ENCODE peak calls at places on chromosomes 13 and 19, in five cellular contexts. B is pancreas, L is PC-3, P is colonic mucosa, G is IMR-90. S is an unnamed sample.

GRCh38 chr19:18762125-18763023 is 28.7 kb downstream of the COMP start:
- DNase-seq in B (peak; percentile 99), L (peak; percentile 95), P (peak; percentile 94), G (no peak), S (no peak)

GRCh38 chr13:45879666-45880065 is 28.1 kb upstream of the SIAH3 start:
- DNase-seq in B (no peak), L (peak; percentile 41), P (no peak), G (no peak), S (no peak)

GRCh38 chr13:23736541-23736940 is 152.7 kb downstream of the MIPEP start:
- DNase-seq in B (no peak), L (no peak), P (no peak), G (no peak), S (no peak)

GRCh38 chr13:59144700-59145099 is 1019.0 kb downstream of the DIAPH3 start:
- DNase-seq in B (no peak), L (no peak), P (no peak), G (no peak), S (no peak)

GRCh38 chr13:110351636-110352420 is 44.7 kb downstream of the COL4A2 start:
- DNase-seq in B (no peak), L (peak; percentile 44), P (no peak), G (no peak), S (no peak)

GRCh38 chr13:101628900-101629299 is 176.4 kb downstream of the ITGBL1 start:
- DNase-seq in B (no peak), L (no peak), P (no peak), G (no peak), S (no peak)

GRCh38 chr13:19927117-19927734 is 31.3 kb upstream of the ZMYM2 start:
- DNase-seq in B (no peak), L (peak; percentile 71), P (no peak), G (peak; percentile 31), S (peak; percentile 1)

GRCh38 chr13:104318121-104318520 is 1251.9 kb upstream of the SLC10A2 start:
- DNase-seq in B (no peak), L (peak; percentile 38), P (no peak), G (peak; percentile 49), S (no peak)

GRCh38 chr13:111572956-111573355 is 252.5 kb downstream of the TEX29 start:
- DNase-seq in B (peak; percentile 86), L (no peak), P (no peak), G (no peak), S (no peak)

GRCh38 chr13:20264271-20265018 is 32.3 kb upstream of the GJB6 start:
- DNase-seq in B (no peak), L (no peak), P (no peak), G (no peak), S (no peak)

GRCh38 chr19:55146648-55147218 is 2.3 kb downstream of the TNNT1 start:
- DNase-seq in B (no peak), L (peak; percentile 84), P (peak; percentile 38), G (no peak), S (no peak)

GRCh38 chr19:18046066-18046718 is 38.2 kb downstream of the ARRDC2 start:
- DNase-seq in B (no peak), L (peak; percentile 92), P (no peak), G (peak; percentile 82), S (peak; percentile 41)

GRCh38 chr19:35337984-35338296 is 9.0 kb downstream of the CD22 start:
- DNase-seq in B (no peak), L (no peak), P (no peak), G (no peak), S (no peak)

GRCh38 chr13:112850273-112850672 is 118.7 kb upstream of the MCF2L start:
- DNase-seq in B (no peak), L (no peak), P (no peak), G (no peak), S (no peak)

GRCh38 chr13:48542581-48543341 is 9.9 kb upstream of the RCBTB2 start:
- DNase-seq in B (peak; percentile 36), L (no peak), P (peak; percentile 45), G (peak; percentile 16), S (no peak)

GRCh38 chr13:99144306-99144705 is 56.3 kb upstream of the UBAC2 start:
- DNase-seq in B (no peak), L (no peak), P (no peak), G (no peak), S (no peak)

GRCh38 chr19:810077-810855 is 11.5 kb downstream of the PLPPR3 start:
- DNase-seq in B (peak; percentile 82), L (no peak), P (no peak), G (no peak), S (no peak)

GRCh38 chr19:21823224-21823623 is 12.8 kb downstream of the ZNF43 start:
- DNase-seq in B (no peak), L (no peak), P (no peak), G (no peak), S (no peak)

GRCh38 chr19:27740396-27740795 is 1472.6 kb downstream of the UQCRFS1 start:
- DNase-seq in B (no peak), L (no peak), P (no peak), G (no peak), S (no peak)

GRCh38 chr13:110388141-110388943 is 81.3 kb downstream of the COL4A2 start:
- DNase-seq in B (no peak), L (no peak), P (no peak), G (peak; percentile 83), S (no peak)

GRCh38 chr13:76886292-76887061 is at the start of gene KCTD12:
- DNase-seq in B (peak; percentile 89), L (peak; percentile 67), P (peak; percentile 85), G (peak; percentile 73), S (no peak)

GRCh38 chr19:49786432-49786831 is 19.6 kb downstream of the AP2A1 start:
- DNase-seq in B (no peak), L (peak; percentile 70), P (no peak), G (peak; percentile 53), S (peak; percentile 21)

GRCh38 chr13:33285420-33286124 is at the start of gene STARD13:
- DNase-seq in B (peak; percentile 90), L (peak; percentile 96), P (peak; percentile 97), G (peak; percentile 98), S (peak; percentile 93)

GRCh38 chr13:33281951-33282595 is 3.5 kb downstream of the STARD13 start:
- DNase-seq in B (no peak), L (peak; percentile 76), P (no peak), G (peak; percentile 92), S (no peak)

GRCh38 chr13:33284016-33284415 is 1.5 kb downstream of the STARD13 start:
- DNase-seq in B (no peak), L (no peak), P (no peak), G (peak; percentile 65), S (no peak)

GRCh38 chr13:33284916-33285315 is 639 bp downstream of the STARD13 start:
- DNase-seq in B (no peak), L (peak; percentile 53), P (no peak), G (no peak), S (no peak)

GRCh38 chr13:33283195-33283910 is 2.2 kb downstream of the STARD13 start:
- DNase-seq in B (no peak), L (no peak), P (no peak), G (no peak), S (no peak)
- H3K4me3 ChIP-seq in B (no peak overlapping the region), L (peak overlapping the region; percentile 83), P (no peak overlapping the region), G (peak overlapping the region; percentile 68), S (peak overlapping the region; percentile 85)

GRCh38 chr19:53536223-53536543 is 1.8 kb upstream of the ZNF331 start:
- DNase-seq in B (no peak), L (no peak), P (no peak), G (no peak), S (no peak)

GRCh38 chr19:53540091-53540490 is 2.1 kb downstream of the ZNF331 start:
- DNase-seq in B (no peak), L (no peak), P (no peak), G (no peak), S (no peak)

GRCh38 chr19:53538378-53539109 is 599 bp downstream of the ZNF331 start:
- DNase-seq in B (no peak), L (peak; percentile 8), P (no peak), G (no peak), S (no peak)

GRCh38 chr19:53537126-53537522 is 821 bp upstream of the ZNF331 start:
- DNase-seq in B (no peak), L (no peak), P (no peak), G (no peak), S (no peak)

DNA sequence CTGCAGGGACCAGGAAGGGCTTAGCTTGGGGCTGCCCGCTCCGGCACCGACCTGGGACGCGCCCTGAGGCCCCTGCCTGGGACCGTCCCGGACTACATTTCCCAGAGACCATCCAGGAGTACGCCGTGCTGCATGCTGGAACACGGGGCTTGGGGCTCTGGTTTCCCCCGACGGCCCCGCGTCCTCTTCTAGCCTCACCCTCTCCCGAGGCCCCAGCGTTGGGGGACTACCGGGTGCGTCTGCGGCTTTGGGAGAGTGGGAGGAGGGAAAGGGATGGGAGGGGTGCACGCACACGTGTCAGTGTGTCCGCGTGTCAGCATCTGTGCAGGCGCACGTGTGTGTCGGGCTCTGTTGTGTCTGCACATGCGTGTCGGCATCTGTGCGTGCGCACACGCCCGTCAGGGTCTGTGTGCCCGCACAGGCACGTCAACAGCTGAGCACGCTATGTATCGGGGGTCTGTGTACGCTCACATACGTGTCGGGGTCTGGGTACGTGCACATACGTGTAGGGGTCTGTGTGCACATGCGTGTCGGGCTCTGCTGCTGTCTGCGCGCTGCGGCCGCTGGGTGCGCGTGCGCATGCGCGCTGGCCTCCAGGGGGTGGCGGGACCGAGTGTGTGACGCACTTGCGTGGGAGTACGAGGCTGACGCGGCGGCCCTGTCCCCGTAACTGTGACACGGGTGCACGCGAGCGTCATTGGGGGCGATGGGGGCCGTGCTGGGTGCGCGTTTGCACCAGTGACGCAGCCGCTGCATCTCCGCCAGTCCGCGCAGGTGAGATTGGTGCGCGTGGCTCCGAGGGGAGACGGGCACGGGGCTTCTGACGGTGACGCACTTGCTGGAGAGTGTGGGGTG is at the start of gene ZNF331:
- DNase-seq in B (peak; percentile 95), L (peak; percentile 78), P (peak; percentile 71), G (peak; percentile 83), S (peak; percentile 39)
- TF ChIP-seq CTCF in B (no peak), L (no peak), P (no peak), G (peak; percentile 36), S (peak; percentile 32)

GRCh38 chr19:1868971-1869370 is 5.6 kb upstream of the KLF16 start:
- DNase-seq in B (no peak), L (no peak), P (no peak), G (no peak), S (no peak)

GRCh38 chr19:1865172-1866010 is 2.0 kb upstream of the KLF16 start:
- DNase-seq in B (peak; percentile 81), L (no peak), P (no peak), G (no peak), S (no peak)

GRCh38 chr19:1867359-1867724 is 4.0 kb upstream of the KLF16 start:
- DNase-seq in B (no peak), L (no peak), P (no peak), G (no peak), S (no peak)

GRCh38 chr19:1864480-1865171 is 1.2 kb upstream of the KLF16 start:
- DNase-seq in B (peak; percentile 87), L (peak; percentile 44), P (peak; percentile 75), G (peak; percentile 38), S (no peak)

GRCh38 chr19:1866693-1867358 is 3.4 kb upstream of the KLF16 start:
- DNase-seq in B (no peak), L (no peak), P (no peak), G (no peak), S (no peak)
- H3K4me3 ChIP-seq in B (no peak overlapping the region), L (no peak overlapping the region), P (no peak overlapping the region), G (no peak overlapping the region), S (no peak overlapping the region)

GRCh38 chr19:48560095-48560530 is 8.1 kb downstream of the SULT2B1 start:
- DNase-seq in B (no peak), L (no peak), P (no peak), G (no peak), S (no peak)
- TF ChIP-seq CTCF in B (no peak), L (no peak), P (no peak), G (no peak), S (no peak)

S was measured in AG09309.